ENCODE peak calls at places on chromosomes 5 and 9, in seven cellular contexts. C, H, Q, F, N, B and L are unnamed samples.

GRCh38 chr5:129591508-129592160 is 131.5 kb downstream of the ADAMTS19 start:
- DNase-seq in F (no peak), B (no peak), H (no peak), Q (no peak), N (no peak), C (no peak), L (no peak)

GRCh38 chr9:123419721-123420559 is 63.9 kb downstream of the CRB2 start:
- DNase-seq in C (no peak), Q (no peak), H (no peak), N (no peak), B (no peak), F (no peak), L (no peak)

GRCh38 chr5:88081877-88082276 is 186.8 kb downstream of the TMEM161B start:
- DNase-seq in N (no peak), C (no peak), B (no peak), Q (no peak), F (no peak), H (no peak), L (no peak)

GRCh38 chr5:83632874-83633273 is 87.8 kb downstream of the HAPLN1 start:
- DNase-seq in F (no peak), B (peak; percentile 97), H (no peak), C (no peak), Q (no peak), N (no peak), L (no peak)

GRCh38 chr5:15522141-15522540 is 22.2 kb downstream of the FBXL7 start:
- DNase-seq in N (no peak), B (no peak), F (no peak), Q (no peak), C (no peak), H (no peak), L (no peak)

GRCh38 chr5:157915638-157916037 is 56.7 kb upstream of the CLINT1 start:
- DNase-seq in H (peak; percentile 91), Q (no peak), C (peak; percentile 98), B (peak; percentile 12), N (peak; percentile 93), F (peak; percentile 83), L (no peak)

GRCh38 chr5:39217365-39218281 is 1.7 kb downstream of the FYB1 start:
- DNase-seq in C (peak; percentile 45), N (peak; percentile 71), F (peak; percentile 40), B (peak; percentile 49), H (peak; percentile 37), Q (peak; percentile 55), L (peak; percentile 52)

GRCh38 chr5:179864686-179865085 is 6.1 kb upstream of the MRNIP start:
- DNase-seq in C (no peak), H (no peak), N (peak; percentile 8), Q (no peak), B (no peak), F (no peak), L (no peak)

GRCh38 chr5:97670447-97670846 is 487.4 kb upstream of the RIOK2 start:
- DNase-seq in B (no peak), Q (no peak), H (no peak), C (no peak), F (no peak), N (no peak), L (no peak)

GRCh38 chr5:93072831-93073459 is 508.1 kb downstream of the NR2F1-AS1 start:
- DNase-seq in H (no peak), F (no peak), Q (no peak), N (no peak), B (peak; percentile 30), C (no peak), L (no peak)

GRCh38 chr9:93090091-93090655 is 5.8 kb upstream of the CARD19 start:
- DNase-seq in H (no peak), B (no peak), C (no peak), N (no peak), F (no peak), Q (no peak), L (no peak)

GRCh38 chr5:148147415-148147814 is 20.9 kb upstream of the SPINK14 start:
- DNase-seq in H (no peak), N (no peak), C (peak; percentile 56), Q (no peak), F (peak; percentile 76), B (no peak), L (no peak)

GRCh38 chr5:178785999-178786398 is 55.5 kb upstream of the ZNF354A start:
- DNase-seq in N (no peak), H (no peak), C (no peak), Q (no peak), B (no peak), F (no peak), L (peak; percentile 40)

GRCh38 chr5:112333236-112333850 is 85.7 kb downstream of the EPB41L4A start:
- DNase-seq in F (peak; percentile 11), H (no peak), C (peak; percentile 37), N (no peak), B (no peak), Q (no peak), L (no peak)

GRCh38 chr5:113132579-113132978 is 156.0 kb downstream of the DCP2 start:
- DNase-seq in Q (no peak), F (no peak), C (no peak), B (no peak), N (no peak), H (no peak), L (no peak)

GRCh38 chr5:163506726-163507125 is 1.3 kb downstream of the MAT2B start:
- DNase-seq in Q (no peak), N (no peak), C (no peak), B (no peak), H (no peak), F (no peak), L (no peak)

GRCh38 chr9:128143409-128144238 is 5.6 kb upstream of the LCN2 start:
- DNase-seq in H (no peak), F (no peak), N (no peak), B (no peak), Q (no peak), C (no peak), L (no peak)

GRCh38 chr5:89286320-89286719 is 403.3 kb upstream of the MEF2C start:
- DNase-seq in F (no peak), B (no peak), Q (no peak), N (no peak), H (no peak), C (no peak), L (no peak)